ENCODE peak calls at places on chromosomes 11 and 22, in nine cellular contexts. D, Q, I, O, M, W, L, K and G are unnamed samples.

GRCh38 chr22:47221840-47222615 is 459.6 kb downstream of the TBC1D22A start:
- DNase-seq in D (no peak), Q (no peak), I (peak; percentile 59), O (peak; percentile 1), M (no peak), W (no peak), L (no peak), K (no peak), G (no peak)

GRCh38 chr22:35480143-35480542 is 60.5 kb upstream of the RASD2 start:
- DNase-seq in D (no peak), Q (peak; percentile 9), I (no peak), O (no peak), M (no peak), W (no peak), L (no peak), K (no peak), G (no peak)

GRCh38 chr11:35786188-35786587 is 123.6 kb downstream of the TRIM44 start:
- DNase-seq in D (no peak), Q (no peak), I (no peak), O (no peak), M (no peak), W (no peak), L (no peak), K (no peak), G (no peak)

GRCh38 chr11:113862430-113862829 is 12.9 kb downstream of the USP28 start:
- DNase-seq in D (no peak), Q (peak; percentile 66), I (no peak), O (no peak), M (no peak), W (no peak), L (no peak), K (no peak), G (no peak)

GRCh38 chr22:33781396-33781795 is 138.9 kb downstream of the LARGE1 start:
- DNase-seq in D (no peak), Q (peak; percentile 7), I (no peak), O (no peak), M (no peak), W (no peak), L (no peak), K (no peak), G (no peak)

GRCh38 chr22:40265783-40266182 is 80.5 kb upstream of the ADSL start:
- DNase-seq in D (no peak), Q (no peak), I (no peak), O (no peak), M (no peak), W (no peak), L (no peak), K (no peak), G (no peak)

GRCh38 chr11:1829039-1829820 is 5.6 kb upstream of the SYT8 start:
- DNase-seq in D (no peak), Q (peak; percentile 67), I (no peak), O (no peak), M (no peak), W (no peak), L (no peak), K (no peak), G (no peak)

GRCh38 chr11:36030707-36031365 is 87.0 kb downstream of the LDLRAD3 start:
- DNase-seq in D (no peak), Q (peak; percentile 46), I (no peak), O (no peak), M (no peak), W (no peak), L (no peak), K (no peak), G (no peak)